ENCODE peak calls at places on chromosomes 6 and 20, in nine cellular contexts. D is endodermal cell, K is SK-N-SH, X is GM23248, L is neuronal stem cell, G is IMR-90, R is H1, V is neural progenitor cell, Y is NT2/D1. O is an unnamed sample.
A peak's percentile ranks its signal among the peaks of the same experiment; 100 is the strongest.

GRCh38 chr6:17167327-17167979 is 65.6 kb downstream of the STMND1 start:
- DNase-seq in D (peak; percentile 93), K (peak; percentile 57), X (peak; percentile 75), L (peak; percentile 30), G (peak; percentile 15), R (peak; percentile 58), V (peak; percentile 76), Y (peak; percentile 6), O (peak; percentile 62)

GRCh38 chr6:139446104-139446715 is 71.8 kb upstream of the CITED2 start:
- DNase-seq in D (no peak), K (no peak), X (no peak), L (no peak), G (no peak), R (no peak), V (no peak), Y (no peak), O (no peak)

GRCh38 chr20:49579874-49580817 is 12.2 kb upstream of the PTGIS start:
- DNase-seq in D (no peak), K (no peak), X (peak; percentile 46), L (no peak), G (peak; percentile 85), R (no peak), V (no peak), Y (no peak), O (no peak)

GRCh38 chr6:137494967-137495595 is 887 bp upstream of the OLIG3 start:
- DNase-seq in D (peak; percentile 77), K (no peak), X (no peak), L (no peak), G (no peak), R (no peak), V (peak; percentile 72), Y (no peak), O (no peak)

GRCh38 chr20:57053067-57053466 is 213.4 kb downstream of the BMP7 start:
- DNase-seq in D (no peak), K (no peak), X (no peak), L (no peak), G (no peak), R (no peak), V (no peak), Y (no peak), O (no peak)

GRCh38 chr6:138769102-138769676 is 4.4 kb upstream of the CCDC28A start:
- DNase-seq in D (no peak), K (no peak), X (no peak), L (no peak), G (no peak), R (no peak), V (no peak), Y (no peak), O (no peak)

GRCh38 chr20:4234128-4234527 is 218.8 kb upstream of the RNF24 start:
- DNase-seq in D (no peak), K (no peak), X (peak; percentile 81), L (no peak), G (peak; percentile 76), R (no peak), V (no peak), Y (no peak), O (no peak)

GRCh38 chr20:40218971-40219370 is 470.1 kb downstream of the MAFB start:
- DNase-seq in D (no peak), K (no peak), X (no peak), L (no peak), G (no peak), R (no peak), V (no peak), Y (no peak), O (no peak)

GRCh38 chr6:138523347-138524210 is 24.3 kb upstream of the NHSL1 start:
- DNase-seq in D (no peak), K (no peak), X (no peak), L (no peak), G (peak; percentile 18), R (no peak), V (no peak), Y (no peak), O (no peak)

GRCh38 chr20:19617256-19617655 is 140.8 kb upstream of the RIN2 start:
- DNase-seq in D (peak; percentile 63), K (no peak), X (no peak), L (no peak), G (no peak), R (no peak), V (no peak), Y (no peak), O (no peak)

GRCh38 chr20:62784497-62784896 is 11.8 kb upstream of the MRGBP start:
- DNase-seq in D (no peak), K (no peak), X (no peak), L (no peak), G (no peak), R (no peak), V (no peak), Y (no peak), O (no peak)

GRCh38 chr20:57469418-57470211 is 55.3 kb downstream of the CTCFL start:
- DNase-seq in D (no peak), K (peak; percentile 65), X (no peak), L (no peak), G (no peak), R (no peak), V (peak; percentile 22), Y (no peak), O (no peak)

GRCh38 chr20:6767536-6768227 is at the start of gene BMP2:
- DNase-seq in D (peak; percentile 82), K (peak; percentile 82), X (peak; percentile 76), L (peak; percentile 68), G (peak; percentile 50), R (peak; percentile 78), V (peak; percentile 87), Y (no peak), O (peak; percentile 63)

GRCh38 chr20:37251836-37252477 is 9.7 kb downstream of the GHRH start:
- DNase-seq in D (peak; percentile 85), K (no peak), X (no peak), L (no peak), G (no peak), R (no peak), V (peak; percentile 91), Y (peak; percentile 70), O (no peak)

GRCh38 chr20:38270869-38271608 is 10.5 kb upstream of the KIAA1755 start:
- DNase-seq in D (no peak), K (no peak), X (peak; percentile 95), L (no peak), G (peak; percentile 99), R (no peak), V (no peak), Y (no peak), O (no peak)

DNA sequence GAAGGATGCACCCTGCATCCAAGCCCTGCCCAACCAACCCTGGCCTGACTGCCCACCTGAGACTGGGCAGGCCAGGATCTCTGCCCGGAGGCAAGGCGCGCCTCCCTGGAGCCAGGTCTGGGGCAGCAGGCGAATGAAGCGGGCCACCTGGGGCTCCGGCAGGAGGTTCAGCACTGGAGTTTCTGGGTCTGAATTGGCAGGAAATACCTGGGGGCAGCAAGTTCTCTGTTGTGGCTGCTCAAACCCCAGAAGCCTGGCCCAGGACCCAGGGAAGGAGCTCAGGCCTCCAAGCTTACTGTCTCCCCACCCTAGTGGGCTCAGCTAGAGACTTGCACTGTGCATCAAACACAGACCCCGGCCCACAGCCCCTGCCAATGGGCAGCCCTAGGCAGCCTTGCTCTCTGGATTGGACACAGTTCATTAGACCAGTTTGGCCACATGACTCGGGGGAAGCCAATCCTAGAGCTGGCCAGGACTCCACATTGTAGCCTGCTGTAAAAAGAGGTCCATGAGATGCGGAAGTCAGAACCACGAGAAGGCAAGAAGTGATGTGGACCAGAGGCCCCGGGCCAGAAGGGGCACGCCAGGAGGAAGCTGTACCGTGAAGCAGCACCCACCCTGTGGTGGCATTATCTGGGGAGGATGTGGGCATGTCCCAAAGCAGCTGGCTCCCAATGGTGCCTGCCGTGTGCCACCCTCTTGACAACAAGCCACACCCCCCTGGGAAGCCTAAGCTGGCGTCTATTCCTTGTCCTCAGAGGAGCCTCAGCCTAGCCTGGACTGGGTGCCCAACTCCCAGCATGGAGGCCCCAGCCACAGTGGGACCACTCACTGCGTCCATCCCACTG is 3.1 kb downstream of the CPXM1 start:
- DNase-seq in D (no peak), K (no peak), X (no peak), L (no peak), G (no peak), R (no peak), V (no peak), Y (no peak), O (no peak)
- H3K4me3 ChIP-seq in D (no peak overlapping the region), K (no peak overlapping the region), X (no peak overlapping the region), L (no peak overlapping the region), G (no peak overlapping the region), R (no peak overlapping the region), V (no peak overlapping the region), Y (no peak overlapping the region), O (no peak overlapping the region)

GRCh38 chr20:18497603-18498002 is 578 bp upstream of the RBBP9 start:
- DNase-seq in D (no peak), K (no peak), X (no peak), L (no peak), G (no peak), R (no peak), V (no peak), Y (no peak), O (no peak)
- H3K9ac ChIP-seq in D (no peak overlapping the region), K (peak overlapping the region; percentile 77), X (peak overlapping the region; percentile 81), L (no peak overlapping the region), G (no peak overlapping the region), R (no peak overlapping the region), V (no peak overlapping the region), Y (no peak overlapping the region), O (no peak overlapping the region)

GRCh38 chr6:3733321-3733925 is 18.1 kb downstream of the PXDC1 start:
- DNase-seq in D (no peak), K (no peak), X (no peak), L (no peak), G (no peak), R (no peak), V (no peak), Y (no peak), O (no peak)
- H3K36me3 ChIP-seq in D (peaks cover 5% of the 10 kb centered on the region), K (peaks cover 81% of the 10 kb centered on the region), X (peaks cover 63% of the 10 kb centered on the region), L (no peaks in the 10 kb centered on the region), G (peaks cover 49% of the 10 kb centered on the region), R (no peaks in the 10 kb centered on the region), V (no peaks in the 10 kb centered on the region), Y (peaks cover 72% of the 10 kb centered on the region), O (no peaks in the 10 kb centered on the region)

DNA sequence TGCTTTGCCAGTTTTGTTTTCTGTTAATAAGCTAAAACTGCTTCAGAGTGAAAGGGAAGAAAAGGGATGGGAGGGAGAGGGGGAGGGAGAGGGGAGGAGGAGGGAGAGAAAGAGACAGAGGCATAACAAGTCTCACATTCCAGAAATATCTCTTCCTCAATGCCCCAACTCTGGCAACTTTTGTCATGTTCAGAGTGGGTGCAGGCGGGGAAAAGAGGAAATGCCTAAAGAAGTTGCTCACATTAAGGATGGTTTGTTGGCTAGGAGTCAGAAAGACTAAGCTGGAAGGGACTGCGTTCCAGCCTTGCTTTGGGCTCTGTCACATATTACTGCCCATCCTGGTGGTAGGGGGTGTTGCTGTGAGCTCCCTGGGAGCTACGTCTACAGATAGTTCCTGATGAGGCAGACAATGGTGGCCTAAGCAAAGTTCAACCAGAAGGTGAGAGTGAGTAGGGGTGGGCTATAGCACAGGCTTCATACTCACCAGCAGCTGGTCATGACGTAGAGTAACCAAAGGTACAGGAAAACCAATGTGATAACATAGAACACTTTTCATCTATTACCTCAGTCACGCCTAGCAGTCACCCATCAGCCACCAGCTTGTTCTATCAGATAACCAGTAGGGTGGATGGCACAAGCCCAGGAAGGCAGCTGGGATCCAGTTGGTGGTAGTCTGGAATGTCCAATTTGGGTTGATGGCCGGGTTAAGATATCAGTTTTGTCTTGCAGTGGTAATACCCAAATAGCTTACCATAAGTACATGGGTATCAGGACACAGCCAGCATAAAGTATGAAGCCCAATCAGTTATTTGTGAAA is 2.1 kb downstream of the TSPYL4 start:
- DNase-seq in D (peak; percentile 69), K (no peak), X (peak; percentile 89), L (no peak), G (peak; percentile 80), R (no peak), V (peak; percentile 27), Y (no peak), O (no peak)
- H3K4me3 ChIP-seq in D (peak overlapping the region; percentile 81), K (peak overlapping the region; percentile 99), X (peak overlapping the region; percentile 96), L (no peak overlapping the region), G (peak overlapping the region; percentile 41), R (peak overlapping the region; percentile 14), V (peak overlapping the region; percentile 61), Y (no peak overlapping the region), O (no peak overlapping the region)

O was measured in colonic mucosa.